ENCODE peak calls at places on chromosome 5, in five cellular contexts. S is GM12865, H is sigmoid colon, L is fibroblast of lung, J is A549. X is an unnamed sample.

GRCh38 chr5:2143646-2144386 is 261.1 kb upstream of the IRX4 start:
- DNase-seq in S (no peak), H (no peak), L (no peak), J (no peak), X (no peak)

GRCh38 chr5:136222575-136223235 is 29.7 kb upstream of the SMIM32 start:
- DNase-seq in S (no peak), H (no peak), L (no peak), J (no peak), X (no peak)

GRCh38 chr5:104643320-104643719 is 1080.7 kb upstream of the NUDT12 start:
- DNase-seq in S (no peak), H (no peak), L (peak), J (no peak), X (no peak)

GRCh38 chr5:82802954-82803353 is 274.2 kb downstream of the TMEM167A start:
- DNase-seq in S (no peak), H (no peak), L (no peak), J (no peak), X (no peak)

GRCh38 chr5:45696206-45696836 is at the start of gene HCN1:
- DNase-seq in S (no peak), H (peak), L (peak), J (peak), X (peak)

GRCh38 chr5:157566902-157567489 is 8.6 kb downstream of the ADAM19 start:
- DNase-seq in S (peak), H (no peak), L (no peak), J (no peak), X (no peak)

GRCh38 chr5:118733394-118733793 is 255.0 kb downstream of the DTWD2 start:
- DNase-seq in S (no peak), H (no peak), L (no peak), J (no peak), X (no peak)

GRCh38 chr5:94595281-94595680 is 23.1 kb downstream of the KIAA0825 start:
- DNase-seq in S (no peak), H (no peak), L (peak), J (no peak), X (no peak)

GRCh38 chr5:38948501-38948900 is 102.7 kb downstream of the OSMR start:
- DNase-seq in S (no peak), H (no peak), L (peak), J (no peak), X (no peak)

GRCh38 chr5:20972419-20972925 is 984.5 kb upstream of the CDH18 start:
- DNase-seq in S (peak), H (peak), L (peak), J (peak), X (peak)

GRCh38 chr5:126370796-126371718 is 52.2 kb upstream of the GRAMD2B start:
- DNase-seq in S (no peak), H (no peak), L (no peak), J (peak), X (no peak)

GRCh38 chr5:127599847-127600246 is 49.0 kb upstream of the CTXN3 start:
- DNase-seq in S (no peak), H (peak), L (no peak), J (no peak), X (no peak)

GRCh38 chr5:96720408-96720807 is 58.2 kb downstream of the CAST start:
- DNase-seq in S (no peak), H (no peak), L (no peak), J (no peak), X (no peak)

GRCh38 chr5:82332889-82333619 is 54.9 kb upstream of the RPS23 start:
- DNase-seq in S (no peak), H (no peak), L (no peak), J (no peak), X (no peak)

GRCh38 chr5:95955996-95956899 is 5.4 kb downstream of the ELL2 start:
- DNase-seq in S (peak), H (no peak), L (peak), J (no peak), X (no peak)

GRCh38 chr5:73417307-73418035 is 31.1 kb downstream of the FOXD1 start:
- DNase-seq in S (no peak), H (no peak), L (peak), J (no peak), X (no peak)

GRCh38 chr5:150409638-150410523 is 2.8 kb downstream of the CD74 start:
- DNase-seq in S (peak), H (peak), L (peak), J (peak), X (peak)

GRCh38 chr5:149563461-149563860 is 12.2 kb upstream of the CSNK1A1 start:
- DNase-seq in S (no peak), H (no peak), L (peak), J (no peak), X (no peak)

GRCh38 chr5:123512631-123513461 is 869 bp downstream of the CSNK1G3 start:
- DNase-seq in S (peak), H (peak), L (peak), J (peak), X (no peak)

GRCh38 chr5:131252824-131253171 is 11.1 kb upstream of the CDC42SE2 start:
- DNase-seq in S (peak), H (peak), L (no peak), J (no peak), X (peak)

GRCh38 chr5:14871084-14871572 is 450 bp downstream of the ANKH start:
- DNase-seq in S (peak), H (peak), L (no peak), J (peak), X (no peak)

GRCh38 chr5:80128129-80128528 is 93.0 kb downstream of the THBS4 start:
- DNase-seq in S (no peak), H (no peak), L (no peak), J (no peak), X (no peak)

GRCh38 chr5:172858990-172859811 is 25.1 kb downstream of the ERGIC1 start:
- DNase-seq in S (no peak), H (peak), L (peak), J (peak), X (no peak)

DNA sequence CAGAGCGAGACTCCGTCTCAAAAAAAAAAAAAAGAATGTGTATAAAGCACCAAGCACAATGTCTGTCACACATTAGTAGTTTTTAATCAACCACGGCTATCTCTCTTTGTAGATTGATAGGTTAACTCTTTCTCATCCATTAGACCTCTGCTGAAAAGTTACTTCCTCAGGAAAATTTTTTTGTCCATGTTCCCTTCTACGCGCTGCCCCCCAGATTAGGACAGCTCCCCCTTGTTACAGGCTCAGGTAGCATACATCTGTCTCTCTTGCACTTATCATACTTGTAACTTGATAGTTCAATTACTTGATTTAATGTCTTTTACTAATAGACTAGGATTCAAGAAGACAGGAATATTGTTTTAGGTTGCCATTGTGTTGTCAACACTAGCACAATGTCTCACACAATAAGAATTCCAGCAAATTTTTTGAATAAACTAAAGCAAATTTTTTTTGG is 1.5 kb downstream of the SPDL1 start:
- DNase-seq in S (no peak), H (no peak), L (peak), J (no peak), X (no peak)
- H3K4me3 ChIP-seq in S (peak), H (no peak), L (peak), J (peak), X (peak)

GRCh38 chr5:43105369-43106289 is 15.1 kb upstream of the ZNF131 start:
- DNase-seq in S (peak), H (peak), L (peak), J (peak), X (peak)
- TF ChIP-seq CTCF in S (peak), H (peak), L (peak), J (peak), X (peak)

DNA sequence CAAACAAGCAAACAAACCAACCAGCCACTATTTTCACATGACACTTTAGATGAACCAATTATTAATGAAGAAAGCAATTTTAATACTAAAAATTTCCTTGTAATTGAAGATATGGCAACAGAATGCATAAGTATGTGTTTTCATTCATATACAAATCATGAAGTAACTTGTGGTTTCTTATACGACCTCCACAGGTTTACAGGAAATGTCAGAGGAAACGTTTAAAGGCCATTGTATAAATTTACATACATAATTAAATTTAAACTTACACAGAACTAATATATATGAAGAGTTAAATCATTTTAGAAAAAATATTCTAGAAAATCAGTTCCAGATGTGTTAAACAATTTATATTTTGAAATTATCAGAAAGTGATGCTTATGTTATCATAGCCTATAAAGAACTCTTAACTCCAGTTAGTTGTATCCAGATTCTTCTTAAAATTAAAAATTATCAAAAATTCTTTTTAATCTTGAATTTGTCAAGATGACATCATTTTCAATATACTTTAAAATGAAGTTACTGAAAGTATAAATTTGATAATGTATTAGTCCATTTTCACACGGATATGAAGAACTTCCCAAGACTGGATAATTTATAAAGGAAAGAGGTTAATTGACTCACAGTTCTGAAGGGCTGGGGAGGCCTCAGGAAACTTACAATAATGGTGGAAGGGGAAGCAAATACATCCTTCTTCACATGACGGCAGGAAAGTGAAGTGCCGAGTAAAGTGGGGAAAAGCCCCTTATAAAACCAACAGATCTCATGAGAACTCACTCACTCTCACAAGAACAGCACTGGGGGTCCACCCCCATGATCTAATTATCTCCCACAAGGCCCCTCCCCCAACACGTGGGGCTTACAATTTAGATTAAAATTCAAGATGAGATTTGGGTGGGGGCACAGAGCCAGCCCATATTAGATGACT is 192.0 kb downstream of the PIK3R1 start:
- DNase-seq in S (no peak), H (no peak), L (no peak), J (no peak), X (no peak)
- H3K4me3 ChIP-seq in S (no peak), H (no peak), L (no peak), J (no peak), X (no peak)

DNA sequence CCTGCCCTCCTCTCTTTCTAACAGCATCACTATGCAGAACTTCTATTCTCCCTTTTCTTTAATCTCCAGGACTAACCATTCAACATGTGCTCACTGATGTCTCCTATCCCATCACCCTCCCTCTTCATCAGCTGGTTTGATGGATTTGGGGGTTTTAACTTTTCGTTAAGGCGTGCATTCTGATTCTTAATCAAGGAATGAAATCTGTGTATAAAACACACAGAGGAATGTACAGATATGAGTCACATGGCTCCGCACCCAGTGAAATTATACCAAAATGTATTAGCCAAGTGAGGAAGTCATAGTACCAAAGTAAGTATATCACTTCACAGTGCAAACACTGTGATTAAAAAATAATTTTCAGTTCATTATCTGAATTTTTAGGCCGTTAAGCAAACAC is 35.2 kb downstream of the MARCHF11 start:
- DNase-seq in S (no peak), H (no peak), L (no peak), J (no peak), X (no peak)
- TF ChIP-seq CTCF in S (no peak), H (no peak), L (no peak), J (no peak), X (no peak)

DNA sequence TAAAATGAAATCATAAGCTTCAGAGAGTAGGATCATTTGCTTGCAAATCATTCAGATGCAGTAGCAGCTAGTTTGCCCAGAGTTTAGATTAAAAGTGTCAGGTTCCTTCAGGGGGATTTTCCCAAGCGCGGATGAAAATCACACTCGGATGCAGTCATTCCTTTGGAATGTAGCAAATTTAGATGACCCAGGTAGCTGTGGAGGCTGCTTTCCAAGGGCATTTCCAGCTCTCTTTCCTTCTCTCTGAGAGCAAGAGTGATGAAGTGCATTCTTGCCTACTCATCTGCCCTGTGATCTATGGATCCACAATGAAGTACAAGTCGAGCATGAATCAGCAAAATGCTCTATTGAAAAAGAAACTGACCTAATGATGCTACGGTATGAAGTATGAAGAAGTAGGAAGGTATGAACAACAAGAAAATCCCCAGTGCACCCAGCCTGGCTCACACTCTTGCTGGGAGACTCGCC is 200.2 kb downstream of the PLK2 start:
- DNase-seq in S (no peak), H (no peak), L (peak), J (peak), X (no peak)
- H3K4me3 ChIP-seq in S (no peak), H (no peak), L (no peak), J (peak), X (no peak)

GRCh38 chr5:133227082-133227481 is 175.3 kb downstream of the HSPA4 start:
- DNase-seq in S (no peak), H (no peak), L (no peak), J (no peak), X (no peak)
- TF ChIP-seq CTCF in S (no peak), H (no peak), L (no peak), J (no peak), X (no peak)

X was measured in dorsolateral prefrontal cortex.